ENCODE peak calls at places on chromosome 4, in ten cellular contexts. T is foreskin fibroblast, X is neural crest cell, H is coronary artery, E is psoas muscle, D is AG04450, O is PC-3, R is kidney, Q is fibroblast of lung, M is GM12865. U is an unnamed sample.

GRCh38 chr4:68905598-68906237 is 45.9 kb downstream of the UGT2A3 start:
- DNase-seq in T (no peak), X (no peak), H (no peak), E (no peak), D (no peak), O (peak), R (no peak), Q (peak), M (peak), U (peak)

GRCh38 chr4:109729155-109729562 is 711 bp downstream of the PLA2G12A start:
- DNase-seq in T (peak), X (no peak), H (no peak), E (no peak), D (no peak), O (no peak), R (no peak), Q (peak), M (peak), U (peak)

GRCh38 chr4:7210818-7211217 is 18.5 kb downstream of the SORCS2 start:
- DNase-seq in T (peak), X (no peak), H (no peak), E (no peak), D (peak), O (peak), R (no peak), Q (peak), M (no peak), U (peak)

GRCh38 chr4:5905714-5906113 is 12.8 kb upstream of the CRMP1 start:
- DNase-seq in T (no peak), X (no peak), H (no peak), E (no peak), D (no peak), O (no peak), R (no peak), Q (no peak), M (no peak), U (no peak)

GRCh38 chr4:168569066-168569908 is 72.4 kb downstream of the PALLD start:
- DNase-seq in T (peak), X (no peak), H (no peak), E (no peak), D (no peak), O (no peak), R (no peak), Q (peak), M (no peak), U (peak)

GRCh38 chr4:24584175-24584850 is at the start of gene DHX15:
- DNase-seq in T (peak), X (peak), H (peak), E (peak), D (peak), O (peak), R (peak), Q (peak), M (peak), U (peak)

GRCh38 chr4:53921856-53922255 is 142.5 kb downstream of the CHIC2 start:
- DNase-seq in T (no peak), X (no peak), H (no peak), E (no peak), D (no peak), O (no peak), R (no peak), Q (no peak), M (no peak), U (no peak)

GRCh38 chr4:2767705-2768074 is 11.6 kb upstream of the TNIP2 start:
- DNase-seq in T (no peak), X (no peak), H (peak), E (peak), D (no peak), O (no peak), R (no peak), Q (no peak), M (no peak), U (no peak)

GRCh38 chr4:143617994-143618679 is 82.3 kb downstream of the FREM3 start:
- DNase-seq in T (peak), X (no peak), H (no peak), E (no peak), D (no peak), O (no peak), R (no peak), Q (peak), M (peak), U (peak)

GRCh38 chr4:101304916-101305315 is 42.4 kb downstream of the PPP3CA start:
- DNase-seq in T (peak), X (no peak), H (no peak), E (no peak), D (no peak), O (peak), R (no peak), Q (peak), M (no peak), U (peak)

DNA sequence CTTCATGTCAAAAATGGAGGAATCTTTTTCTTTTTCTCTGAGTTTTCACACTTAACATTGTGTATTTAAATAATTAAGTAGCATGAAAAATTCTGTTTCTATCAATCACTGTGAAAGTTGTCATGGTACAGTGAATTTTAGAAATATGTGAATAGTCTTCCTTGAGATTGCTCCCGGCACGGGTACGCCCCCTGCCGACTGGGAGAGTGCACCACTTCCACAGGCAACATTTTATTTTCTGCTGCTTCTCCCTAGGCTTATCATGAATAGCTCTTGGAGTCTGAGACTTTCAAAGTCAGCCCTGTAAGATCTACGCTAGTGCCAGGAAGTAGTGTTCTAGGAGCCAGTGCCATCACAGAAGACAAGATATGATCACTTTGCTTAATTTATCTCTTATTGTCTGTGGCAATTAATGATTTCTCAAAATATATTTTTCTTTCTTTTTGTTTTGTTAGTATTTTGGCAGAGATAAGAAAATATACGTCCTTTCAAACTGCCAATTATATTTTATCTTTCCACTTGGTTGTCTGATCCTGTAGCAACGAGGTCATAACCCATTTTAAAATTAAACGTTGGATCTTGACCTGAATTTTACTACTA is 763.8 kb upstream of the AADAT start:
- DNase-seq in T (peak), X (peak), H (no peak), E (no peak), D (no peak), O (peak), R (peak), Q (peak), M (peak), U (peak)
- TF ChIP-seq CTCF in T (peak), X (peak), H (peak), E (peak), D (peak), O (peak), R (peak), Q (peak), M (peak), U (peak)

DNA sequence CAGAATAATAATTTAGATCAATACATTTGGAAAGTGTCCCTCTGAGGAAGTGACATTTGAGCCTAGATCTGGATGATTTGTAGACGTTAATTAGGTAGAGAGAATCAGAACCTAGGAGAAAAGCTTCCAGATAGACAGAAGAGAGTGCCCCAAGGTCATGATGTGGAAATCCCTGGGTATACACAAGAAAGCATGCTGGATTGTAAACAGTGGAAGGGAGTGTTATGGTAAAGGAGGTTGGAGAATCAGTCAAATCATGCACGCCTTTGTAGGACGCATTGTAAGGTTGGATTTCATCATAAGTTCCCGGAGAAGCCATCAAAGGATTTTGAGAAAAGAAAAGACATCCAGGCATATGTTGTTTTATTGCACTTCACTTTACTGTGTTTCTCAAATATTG is 156.3 kb downstream of the PARM1 start:
- DNase-seq in T (no peak), X (no peak), H (no peak), E (no peak), D (no peak), O (no peak), R (no peak), Q (no peak), M (no peak), U (no peak)
- TF ChIP-seq CTCF in T (no peak), X (no peak), H (no peak), E (no peak), D (no peak), O (no peak), R (no peak), Q (no peak), M (no peak), U (no peak)

GRCh38 chr4:146186556-146186955 is 11.0 kb downstream of the LSM6 start:
- DNase-seq in T (no peak), X (no peak), H (no peak), E (no peak), D (no peak), O (no peak), R (no peak), Q (peak), M (no peak), U (no peak)

GRCh38 chr4:146194212-146194611 is 18.7 kb downstream of the LSM6 start:
- DNase-seq in T (no peak), X (no peak), H (no peak), E (no peak), D (no peak), O (no peak), R (no peak), Q (no peak), M (no peak), U (no peak)

GRCh38 chr4:146193628-146194027 is 18.1 kb downstream of the LSM6 start:
- DNase-seq in T (no peak), X (no peak), H (no peak), E (no peak), D (no peak), O (no peak), R (no peak), Q (no peak), M (no peak), U (no peak)

GRCh38 chr4:146190393-146190910 is 14.9 kb downstream of the LSM6 start:
- DNase-seq in T (no peak), X (no peak), H (no peak), E (no peak), D (no peak), O (no peak), R (no peak), Q (peak), M (no peak), U (no peak)

GRCh38 chr4:146192060-146192459 is 16.5 kb downstream of the LSM6 start:
- DNase-seq in T (peak), X (no peak), H (no peak), E (no peak), D (no peak), O (no peak), R (no peak), Q (no peak), M (no peak), U (no peak)
- TF ChIP-seq CTCF in T (no peak), X (peak), H (no peak), E (peak), D (no peak), O (peak), R (peak), Q (peak), M (no peak), U (no peak)

GRCh38 chr4:152460488-152460887 is 75.4 kb downstream of the FBXW7 start:
- DNase-seq in T (peak), X (no peak), H (no peak), E (no peak), D (peak), O (peak), R (no peak), Q (peak), M (peak), U (peak)
- TF ChIP-seq CTCF in T (peak), X (no peak), H (no peak), E (no peak), D (peak), O (peak), R (no peak), Q (no peak), M (peak), U (peak)

GRCh38 chr4:32117696-32118095 is 1397.5 kb downstream of the PCDH7 start:
- DNase-seq in T (no peak), X (no peak), H (no peak), E (no peak), D (no peak), O (peak), R (no peak), Q (no peak), M (no peak), U (no peak)
- TF ChIP-seq CTCF in T (no peak), X (no peak), H (no peak), E (no peak), D (no peak), O (peak), R (no peak), Q (no peak), M (no peak), U (no peak)

GRCh38 chr4:166421556-166422156 is 548.6 kb downstream of the TLL1 start:
- DNase-seq in T (peak), X (no peak), H (no peak), E (no peak), D (no peak), O (peak), R (no peak), Q (peak), M (no peak), U (peak)
- TF ChIP-seq CTCF in T (no peak), X (no peak), H (no peak), E (no peak), D (no peak), O (no peak), R (no peak), Q (peak), M (no peak), U (peak)

GRCh38 chr4:8428288-8429097 is 12.0 kb downstream of the ACOX3 start:
- DNase-seq in T (peak), X (peak), H (peak), E (peak), D (peak), O (peak), R (peak), Q (peak), M (peak), U (peak)
- TF ChIP-seq CTCF in T (peak), X (peak), H (peak), E (peak), D (peak), O (peak), R (no peak), Q (peak), M (peak), U (peak)

GRCh38 chr4:51855751-51856150 is 12.8 kb downstream of the DCUN1D4 start:
- DNase-seq in T (no peak), X (no peak), H (no peak), E (no peak), D (no peak), O (no peak), R (no peak), Q (no peak), M (no peak), U (no peak)
- TF ChIP-seq CTCF in T (no peak), X (no peak), H (no peak), E (no peak), D (no peak), O (no peak), R (no peak), Q (no peak), M (no peak), U (no peak)

GRCh38 chr4:96395747-96396146 is 555.9 kb downstream of the PDHA2 start:
- DNase-seq in T (no peak), X (no peak), H (no peak), E (no peak), D (no peak), O (no peak), R (no peak), Q (no peak), M (no peak), U (no peak)

GRCh38 chr4:96389752-96390151 is 549.9 kb downstream of the PDHA2 start:
- DNase-seq in T (no peak), X (no peak), H (no peak), E (no peak), D (no peak), O (no peak), R (no peak), Q (no peak), M (no peak), U (no peak)

DNA sequence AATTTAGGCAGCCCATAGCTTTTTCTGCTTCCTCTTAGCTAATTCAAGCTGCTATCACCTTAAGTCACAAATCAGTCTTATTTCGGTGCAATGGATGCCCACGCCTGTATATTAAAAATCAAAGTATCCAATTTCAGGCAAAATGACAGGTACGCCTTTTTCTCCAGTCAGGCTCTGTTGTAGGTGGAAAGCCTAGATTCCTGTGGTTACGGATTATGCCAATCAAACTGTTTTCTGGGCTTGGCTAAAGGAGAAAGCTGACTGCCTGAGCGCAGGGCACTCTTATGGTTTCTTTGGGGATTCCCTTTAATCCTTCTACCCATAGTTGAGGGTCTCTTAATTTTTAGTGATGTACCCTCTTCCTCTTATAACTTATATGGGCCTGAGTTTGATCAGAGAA is 550.5 kb downstream of the PDHA2 start:
- DNase-seq in T (no peak), X (no peak), H (no peak), E (no peak), D (no peak), O (no peak), R (no peak), Q (no peak), M (no peak), U (no peak)
- TF ChIP-seq CTCF in T (no peak), X (no peak), H (no peak), E (no peak), D (no peak), O (no peak), R (no peak), Q (no peak), M (no peak), U (no peak)

DNA sequence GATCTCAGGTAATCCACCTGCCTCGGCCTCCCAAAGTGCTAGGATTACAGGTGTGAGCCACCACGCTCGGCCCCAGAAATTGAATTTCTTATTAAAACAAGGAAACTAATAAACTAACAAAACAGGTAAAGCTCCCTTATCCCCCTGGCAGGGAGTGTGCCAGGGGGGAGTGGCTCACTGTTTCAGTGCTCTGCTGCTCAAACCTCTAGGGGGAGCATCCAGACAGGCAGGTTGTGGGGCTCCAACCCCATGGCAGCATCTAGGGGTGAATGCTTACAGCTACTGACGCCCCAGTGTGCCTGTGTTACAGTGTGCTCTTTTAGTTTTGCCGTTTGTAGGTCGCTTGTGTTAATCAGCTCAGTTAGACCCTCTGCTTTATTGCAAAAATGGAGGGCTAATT is 605.0 kb downstream of the GABRG1 start:
- DNase-seq in T (no peak), X (no peak), H (no peak), E (no peak), D (no peak), O (no peak), R (no peak), Q (no peak), M (no peak), U (no peak)
- TF ChIP-seq CTCF in T (no peak), X (no peak), H (no peak), E (no peak), D (no peak), O (no peak), R (no peak), Q (no peak), M (no peak), U (no peak)

U was measured in fibroblast of the aortic adventitia.